ENCODE peak calls at places on chromosome 16, in four cellular contexts. V, O, Z and X are unnamed samples.
A peak's percentile ranks its signal among the peaks of the same experiment; 100 is the strongest.

GRCh38 chr16:53433930-53434435 is 288 bp upstream of the RBL2 start:
- DNase-seq in V (no peak), O (no peak), Z (peak; percentile 77), X (peak; percentile 65)

GRCh38 chr16:12253731-12254130 is 277.2 kb downstream of the SNX29 start:
- DNase-seq in V (no peak), O (no peak), Z (no peak), X (no peak)

GRCh38 chr16:1972490-1972877 is 631 bp downstream of the TBL3 start:
- DNase-seq in V (no peak), O (no peak), Z (no peak), X (no peak)

GRCh38 chr16:81237282-81237681 is 1.2 kb upstream of the BCO1 start:
- DNase-seq in V (no peak), O (peak; percentile 89), Z (no peak), X (no peak)

GRCh38 chr16:68379472-68380347 is 68.6 kb downstream of the SMPD3 start:
- DNase-seq in V (peak; percentile 94), O (no peak), Z (no peak), X (no peak)

GRCh38 chr16:56868175-56868574 is 3.2 kb downstream of the SLC12A3 start:
- DNase-seq in V (no peak), O (no peak), Z (no peak), X (no peak)

GRCh38 chr16:72561-73537 is at the start of gene RHBDF1:
- DNase-seq in V (no peak), O (peak; percentile 68), Z (no peak), X (no peak)

GRCh38 chr16:74574146-74574545 is 32.8 kb downstream of the GLG1 start:
- DNase-seq in V (no peak), O (no peak), Z (no peak), X (no peak)

GRCh38 chr16:12439443-12440232 is 364.0 kb downstream of the CPPED1 start:
- DNase-seq in V (no peak), O (no peak), Z (peak; percentile 85), X (peak; percentile 12)

GRCh38 chr16:19443659-19444058 is 26.0 kb downstream of the TMC5 start:
- DNase-seq in V (no peak), O (no peak), Z (no peak), X (no peak)

GRCh38 chr16:77191259-77191969 is 424 bp downstream of the MON1B start:
- DNase-seq in V (peak; percentile 55), O (no peak), Z (no peak), X (no peak)

GRCh38 chr16:10938321-10938720 is 3.9 kb downstream of the DEXI start:
- DNase-seq in V (no peak), O (peak; percentile 25), Z (no peak), X (no peak)

GRCh38 chr16:89197633-89198416 is 2.5 kb downstream of the SLC22A31 start:
- DNase-seq in V (no peak), O (no peak), Z (no peak), X (no peak)

GRCh38 chr16:57196753-57197152 is 10.6 kb downstream of the RSPRY1 start:
- DNase-seq in V (no peak), O (no peak), Z (no peak), X (no peak)

GRCh38 chr16:970379-970765 is 412 bp downstream of the LMF1 start:
- DNase-seq in V (no peak), O (no peak), Z (no peak), X (no peak)

GRCh38 chr16:28277537-28278388 is 14.6 kb upstream of the SBK1 start:
- DNase-seq in V (peak; percentile 73), O (peak; percentile 78), Z (peak; percentile 55), X (peak; percentile 89)

GRCh38 chr16:30677931-30678585 is 19.8 kb downstream of the FBRS start:
- DNase-seq in V (no peak), O (no peak), Z (no peak), X (no peak)

GRCh38 chr16:28876973-28877641 is 1.2 kb upstream of the ATP2A1 start:
- DNase-seq in V (peak; percentile 28), O (no peak), Z (no peak), X (no peak)

GRCh38 chr16:67936876-67937605 is 391 bp upstream of the PSMB10 start:
- DNase-seq in V (peak; percentile 93), O (no peak), Z (no peak), X (peak; percentile 17)

GRCh38 chr16:88844412-88845118 is 12.2 kb downstream of the GALNS start:
- DNase-seq in V (no peak), O (no peak), Z (no peak), X (no peak)

GRCh38 chr16:12853972-12854371 is 47.4 kb upstream of the SHISA9 start:
- DNase-seq in V (no peak), O (no peak), Z (no peak), X (no peak)

GRCh38 chr16:89006036-89006752 is 29.2 kb upstream of the CBFA2T3 start:
- DNase-seq in V (no peak), O (no peak), Z (no peak), X (no peak)